ENCODE peak calls at places on chromosomes 11 and 22, in nine cellular contexts. C is GM23248; E is OCI-LY7; F is keratinocyte; O is CD8-positive, alpha-beta T cell; H is fibroblast of lung; U is stomach; X is CD4-positive, CD25-positive, alpha-beta regulatory T cell; G is neuronal stem cell. D is an unnamed sample.

GRCh38 chr11:46017341-46017740 is 94.9 kb downstream of the LARGE2 start:
- DNase-seq in U (no peak), G (no peak), X (no peak), F (no peak), O (no peak), C (no peak), H (no peak), E (no peak), D (no peak)

GRCh38 chr22:41286639-41287091 is 678 bp upstream of the RANGAP1 start:
- DNase-seq in G (no peak), U (no peak), F (no peak), C (peak), O (no peak), E (peak), H (peak), X (peak), D (no peak)

GRCh38 chr11:125481531-125481930 is 14.5 kb downstream of the FEZ1 start:
- DNase-seq in G (no peak), O (no peak), H (no peak), U (no peak), E (no peak), C (no peak), X (no peak), F (no peak), D (no peak)

GRCh38 chr11:121547574-121547973 is 94.8 kb upstream of the SORL1-AS1 start:
- DNase-seq in U (no peak), G (no peak), O (no peak), X (no peak), F (no peak), C (no peak), H (no peak), E (no peak), D (no peak)

GRCh38 chr11:73270855-73271477 is 1.2 kb upstream of the P2RY6 start:
- DNase-seq in F (no peak), E (no peak), H (no peak), X (no peak), U (peak), O (no peak), C (no peak), G (no peak), D (peak)

GRCh38 chr22:41444360-41445170 is 2.0 kb downstream of the TOB2 start:
- DNase-seq in H (peak), F (no peak), X (peak), C (peak), O (peak), G (peak), U (peak), E (peak), D (peak)

GRCh38 chr11:95592455-95592854 is 197.1 kb downstream of the FAM76B start:
- DNase-seq in F (no peak), E (no peak), C (no peak), U (no peak), O (no peak), H (peak), X (no peak), G (no peak), D (no peak)

GRCh38 chr11:46105902-46106301 is 15.4 kb downstream of the PHF21A start:
- DNase-seq in G (no peak), C (no peak), X (no peak), H (no peak), U (no peak), O (no peak), F (no peak), E (no peak), D (no peak)

GRCh38 chr11:93525601-93526000 is 17.6 kb downstream of the SMCO4 start:
- DNase-seq in C (peak), X (peak), U (no peak), F (no peak), G (no peak), E (peak), H (peak), O (no peak), D (peak)

GRCh38 chr11:17601206-17602075 is 54.4 kb downstream of the OTOG start:
- DNase-seq in H (no peak), F (no peak), X (no peak), U (peak), E (no peak), C (no peak), O (no peak), G (no peak), D (no peak)

GRCh38 chr11:117833401-117833891 is 8.9 kb upstream of the FXYD2 start:
- DNase-seq in C (no peak), X (no peak), E (no peak), U (peak), H (no peak), F (no peak), G (no peak), O (no peak), D (peak)

GRCh38 chr11:104073950-104074349 is 37.5 kb downstream of the DDI1 start:
- DNase-seq in O (no peak), E (peak), H (no peak), C (peak), U (no peak), F (peak), G (no peak), X (no peak), D (no peak)

GRCh38 chr11:95156133-95156731 is 66.6 kb downstream of the ENDOD1 start:
- DNase-seq in O (no peak), C (no peak), H (no peak), G (no peak), X (no peak), E (no peak), U (no peak), F (no peak), D (no peak)

GRCh38 chr11:122186439-122187080 is 70.5 kb upstream of the BLID start:
- DNase-seq in H (peak), O (no peak), X (no peak), F (no peak), E (no peak), U (no peak), G (no peak), C (peak), D (peak)

DNA sequence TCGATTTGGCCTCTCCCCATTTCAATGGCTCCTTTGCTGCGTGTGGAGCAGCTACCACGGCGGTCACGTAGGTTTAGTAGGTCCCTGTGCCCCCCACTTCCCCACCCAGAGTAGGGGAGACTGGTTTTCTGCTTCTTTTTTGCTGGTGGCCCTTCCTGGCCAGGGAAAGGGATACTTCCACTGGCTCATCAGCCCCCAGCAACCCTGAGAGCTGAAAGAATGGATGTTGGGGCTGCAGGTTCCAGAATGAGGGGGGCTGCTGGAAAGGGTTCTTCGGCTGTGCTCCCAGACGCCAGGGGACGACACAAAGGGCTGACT is 78.8 kb upstream of the WNT7B start:
- DNase-seq in O (no peak), G (no peak), X (no peak), U (no peak), F (no peak), E (no peak), H (no peak), C (no peak), D (no peak)
- H3K4me3 ChIP-seq in O (no peak), G (no peak), X (no peak), U (peak), F (peak), E (peak), H (peak), C (peak), D (peak)

GRCh38 chr11:30549565-30549964 is 36.6 kb downstream of the MPPED2 start:
- DNase-seq in G (no peak), E (no peak), U (no peak), H (no peak), O (no peak), X (no peak), C (no peak), F (no peak), D (no peak)

GRCh38 chr11:30553521-30554110 is 32.5 kb downstream of the MPPED2 start:
- DNase-seq in X (no peak), E (no peak), C (no peak), H (no peak), G (no peak), O (no peak), U (no peak), F (no peak), D (no peak)

GRCh38 chr11:30552839-30553238 is 33.3 kb downstream of the MPPED2 start:
- DNase-seq in E (no peak), F (no peak), H (no peak), C (no peak), G (no peak), U (no peak), O (no peak), X (no peak), D (no peak)
- H3K27ac ChIP-seq in E (no peak), F (no peak), H (no peak), C (no peak), G (no peak), U (no peak), O (no peak), X (no peak), D (no peak)

DNA sequence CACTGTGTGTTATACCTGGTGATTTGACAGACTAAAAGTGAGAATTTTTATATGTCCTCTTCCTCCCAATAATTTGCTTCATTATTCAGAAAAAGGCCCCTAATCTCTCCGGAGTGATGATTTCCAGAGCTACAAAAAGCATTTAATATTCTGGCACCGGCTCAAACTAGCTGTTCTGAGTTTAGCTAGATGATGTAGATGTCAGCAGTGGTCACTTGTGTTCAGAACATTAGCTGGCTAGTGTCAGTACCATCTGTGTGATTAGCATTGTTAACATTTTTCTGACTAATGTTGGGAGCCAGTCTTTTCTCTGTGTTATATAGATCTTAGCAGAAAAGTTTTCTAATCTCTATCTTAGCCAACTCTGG is 68.7 kb upstream of the RRM1 start:
- DNase-seq in F (no peak), X (no peak), E (no peak), C (peak), O (no peak), H (peak), G (no peak), U (no peak), D (no peak)
- H3K4me3 ChIP-seq in F (no peak), X (no peak), E (no peak), C (no peak), O (no peak), H (no peak), G (no peak), U (no peak), D (no peak)

GRCh38 chr22:19002684-19003038 is 66.6 kb upstream of the PRODH start:
- DNase-seq in X (no peak), G (no peak), O (no peak), F (no peak), E (no peak), H (no peak), C (no peak), U (no peak), D (no peak)
- H3K27ac ChIP-seq in X (no peak), G (no peak), O (no peak), F (no peak), E (no peak), H (no peak), C (no peak), U (no peak), D (no peak)

GRCh38 chr11:62104816-62105610 is 18.8 kb upstream of the INCENP start:
- DNase-seq in G (no peak), E (no peak), O (no peak), H (peak), U (no peak), C (peak), X (peak), F (no peak), D (no peak)
- H3K4me3 ChIP-seq in G (no peak), E (no peak), O (peak), H (peak), U (peak), C (peak), X (peak), F (no peak), D (peak)

DNA sequence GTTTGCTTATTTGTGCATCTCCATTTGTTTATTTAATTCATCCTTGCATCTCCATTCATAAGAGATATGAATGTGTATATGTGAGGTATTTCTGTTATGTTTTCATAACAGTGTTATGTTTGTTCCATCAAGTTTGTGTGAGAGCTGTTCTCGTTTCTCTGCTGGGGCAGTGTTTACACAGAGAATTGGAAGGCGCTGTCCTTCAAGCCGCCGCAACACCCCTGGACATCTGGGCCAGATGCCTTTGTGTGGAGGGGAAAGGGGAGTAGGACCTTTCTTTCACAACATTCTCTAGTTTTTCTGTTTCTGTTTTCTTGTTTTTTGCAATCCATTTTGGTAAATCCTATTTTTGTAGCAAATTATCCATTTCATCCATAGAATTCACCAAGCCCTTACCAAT is 7.0 kb upstream of the TM7SF2 start:
- DNase-seq in X (no peak), C (no peak), G (no peak), H (peak), U (no peak), E (no peak), O (no peak), F (no peak), D (no peak)
- H3K27ac ChIP-seq in X (no peak), C (no peak), G (no peak), H (no peak), U (peak), E (no peak), O (no peak), F (no peak), D (peak)

GRCh38 chr22:37633693-37634504 is 5.6 kb upstream of the SH3BP1 start:
- DNase-seq in E (peak), U (peak), G (peak), C (peak), F (no peak), H (peak), O (peak), X (peak), D (peak)
- H3K4me3 ChIP-seq in E (no peak), U (peak), G (peak), C (peak), F (no peak), H (no peak), O (peak), X (peak), D (peak)

GRCh38 chr11:120259988-120260565 is 20.1 kb downstream of the POU2F3 start:
- DNase-seq in C (no peak), X (no peak), H (no peak), E (no peak), O (no peak), U (no peak), F (no peak), G (no peak), D (no peak)
- H3K27ac ChIP-seq in C (no peak), X (no peak), H (no peak), E (no peak), O (no peak), U (no peak), F (no peak), G (no peak), D (no peak)